ENCODE peak calls at places on chromosome 12, in six cellular contexts. One of them, this sample, is unnamed.

GRCh38 chr12:123354600-123354999 is 10.0 kb downstream of the SBNO1 start:
- DNase-seq in IMR-90: no peak
- DNase-seq in H9: no peak
- DNase-seq in A549: no peak
- DNase-seq in aorta: no peak
- DNase-seq in A673: no peak
- DNase-seq in this sample: no peak

GRCh38 chr12:107610030-107610859 is 75.4 kb upstream of the PWP1 start:
- DNase-seq in A549: peak; percentile 53
- DNase-seq in A673: peak; percentile 58
- DNase-seq in IMR-90: peak; percentile 48
- DNase-seq in aorta: no peak
- DNase-seq in H9: peak; percentile 85
- DNase-seq in this sample: peak; percentile 12

GRCh38 chr12:52634266-52635056 is 16.1 kb upstream of the KRT73 start:
- DNase-seq in IMR-90: no peak
- DNase-seq in A549: no peak
- DNase-seq in H9: peak; percentile 24
- DNase-seq in A673: no peak
- DNase-seq in aorta: no peak
- DNase-seq in this sample: no peak

GRCh38 chr12:6937481-6938352 is 5.9 kb upstream of the RNU7-1 start:
- DNase-seq in H9: peak; percentile 97
- DNase-seq in aorta: peak; percentile 97
- DNase-seq in IMR-90: peak; percentile 92
- DNase-seq in A549: peak; percentile 98
- DNase-seq in A673: peak; percentile 98
- DNase-seq in this sample: peak; percentile 91

GRCh38 chr12:94725375-94726168 is 75.2 kb upstream of the TMCC3 start:
- DNase-seq in aorta: no peak
- DNase-seq in A549: peak; percentile 66
- DNase-seq in IMR-90: peak; percentile 26
- DNase-seq in A673: peak; percentile 64
- DNase-seq in H9: peak; percentile 53
- DNase-seq in this sample: peak; percentile 23

GRCh38 chr12:116222358-116222757 is 55.1 kb downstream of the MED13L start:
- DNase-seq in H9: no peak
- DNase-seq in A549: peak; percentile 77
- DNase-seq in aorta: no peak
- DNase-seq in A673: peak; percentile 83
- DNase-seq in IMR-90: peak; percentile 94
- DNase-seq in this sample: peak; percentile 55

GRCh38 chr12:77231548-77231947 is 166.2 kb upstream of the E2F7 start:
- DNase-seq in H9: no peak
- DNase-seq in A673: peak; percentile 88
- DNase-seq in aorta: peak; percentile 86
- DNase-seq in IMR-90: peak; percentile 55
- DNase-seq in A549: no peak
- DNase-seq in this sample: no peak

GRCh38 chr12:53991077-53991460 is 6.1 kb downstream of the HOXC10 start:
- DNase-seq in aorta: no peak
- DNase-seq in H9: no peak
- DNase-seq in IMR-90: no peak
- DNase-seq in A549: no peak
- DNase-seq in A673: no peak
- DNase-seq in this sample: no peak

GRCh38 chr12:75889214-75889613 is 142.4 kb downstream of the PHLDA1 start:
- DNase-seq in IMR-90: no peak
- DNase-seq in A549: no peak
- DNase-seq in aorta: no peak
- DNase-seq in A673: no peak
- DNase-seq in H9: peak; percentile 52
- DNase-seq in this sample: no peak

GRCh38 chr12:75977952-75978671 is 53.5 kb downstream of the PHLDA1 start:
- DNase-seq in aorta: no peak
- DNase-seq in A549: peak; percentile 100
- DNase-seq in H9: no peak
- DNase-seq in IMR-90: peak; percentile 100
- DNase-seq in A673: peak; percentile 98
- DNase-seq in this sample: peak; percentile 100

GRCh38 chr12:79421236-79421740 is 269.5 kb downstream of the PAWR start:
- DNase-seq in H9: no peak
- DNase-seq in A673: no peak
- DNase-seq in aorta: no peak
- DNase-seq in A549: no peak
- DNase-seq in IMR-90: no peak
- DNase-seq in this sample: no peak

GRCh38 chr12:94074970-94075695 is 73.2 kb upstream of the PLXNC1 start:
- DNase-seq in A549: peak; percentile 66
- DNase-seq in H9: peak; percentile 56
- DNase-seq in aorta: peak; percentile 83
- DNase-seq in IMR-90: peak; percentile 89
- DNase-seq in A673: peak; percentile 84
- DNase-seq in this sample: peak; percentile 60

GRCh38 chr12:110165540-110166159 is 41.5 kb downstream of the IFT81 start:
- DNase-seq in H9: peak; percentile 45
- DNase-seq in IMR-90: no peak
- DNase-seq in A549: no peak
- DNase-seq in A673: no peak
- DNase-seq in aorta: no peak
- DNase-seq in this sample: peak; percentile 1

GRCh38 chr12:5073838-5074237 is 30.2 kb downstream of the KCNA5 start:
- DNase-seq in A549: no peak
- DNase-seq in IMR-90: peak; percentile 44
- DNase-seq in aorta: no peak
- DNase-seq in H9: peak; percentile 64
- DNase-seq in A673: peak; percentile 25
- DNase-seq in this sample: no peak

GRCh38 chr12:93335603-93336162 is 42.0 kb upstream of the NUDT4 start:
- DNase-seq in IMR-90: no peak
- DNase-seq in A549: no peak
- DNase-seq in A673: no peak
- DNase-seq in H9: no peak
- DNase-seq in aorta: no peak
- DNase-seq in this sample: no peak

GRCh38 chr12:132505852-132506219 is 15.9 kb downstream of the FBRSL1 start:
- DNase-seq in IMR-90: no peak
- DNase-seq in A549: no peak
- DNase-seq in H9: no peak
- DNase-seq in aorta: no peak
- DNase-seq in A673: no peak
- DNase-seq in this sample: no peak

GRCh38 chr12:101414533-101415119 is 7.1 kb upstream of the ARL1 start:
- DNase-seq in aorta: no peak
- DNase-seq in IMR-90: peak; percentile 67
- DNase-seq in H9: peak; percentile 46
- DNase-seq in A673: peak; percentile 56
- DNase-seq in A549: peak; percentile 83
- DNase-seq in this sample: peak; percentile 58

GRCh38 chr12:95173392-95174251 is 43.6 kb downstream of the FGD6 start:
- DNase-seq in H9: no peak
- DNase-seq in A549: peak; percentile 90
- DNase-seq in A673: peak; percentile 24
- DNase-seq in aorta: no peak
- DNase-seq in IMR-90: peak; percentile 91
- DNase-seq in this sample: no peak

GRCh38 chr12:19121449-19122018 is 8.0 kb upstream of the PLEKHA5 start:
- DNase-seq in aorta: no peak
- DNase-seq in IMR-90: peak; percentile 45
- DNase-seq in A549: no peak
- DNase-seq in A673: no peak
- DNase-seq in H9: no peak
- DNase-seq in this sample: no peak

DNA sequence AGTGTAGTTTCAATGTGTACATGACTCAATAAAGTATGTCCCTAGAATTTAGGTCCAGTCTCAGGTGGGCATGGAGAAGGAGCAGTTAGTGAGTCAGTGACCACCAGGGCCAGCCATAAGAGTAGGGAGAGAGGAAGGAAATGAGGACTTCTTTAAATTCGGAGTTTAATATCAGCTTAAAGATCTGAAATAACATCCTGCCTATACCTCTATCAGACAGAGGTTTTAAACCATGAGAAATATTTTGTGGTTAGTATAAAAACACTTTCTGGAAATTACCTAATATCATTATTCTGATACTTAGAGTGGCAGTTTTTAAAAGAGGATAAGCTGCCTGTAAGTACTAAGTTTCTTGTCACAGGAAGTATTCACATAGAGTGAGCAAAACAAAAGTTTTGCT is 61.7 kb upstream of the ST8SIA1 start:
- DNase-seq in IMR-90: no peak
- DNase-seq in aorta: no peak
- DNase-seq in H9: no peak
- DNase-seq in A673: no peak
- DNase-seq in A549: no peak
- DNase-seq in this sample: no peak
- H3K27ac ChIP-seq in IMR-90: no peak overlapping the region
- H3K27ac ChIP-seq in aorta: no peak overlapping the region
- H3K27ac ChIP-seq in H9: no peak overlapping the region
- H3K27ac ChIP-seq in A673: no peak overlapping the region
- H3K27ac ChIP-seq in A549: no peak overlapping the region
- H3K27ac ChIP-seq in this sample: no peak overlapping the region

GRCh38 chr12:91609283-91609682 is 426.7 kb upstream of the DCN start:
- DNase-seq in A673: no peak
- DNase-seq in aorta: no peak
- DNase-seq in A549: no peak
- DNase-seq in IMR-90: no peak
- DNase-seq in H9: no peak
- DNase-seq in this sample: no peak
- H3K27ac ChIP-seq in A673: no peak overlapping the region
- H3K27ac ChIP-seq in aorta: no peak overlapping the region
- H3K27ac ChIP-seq in A549: no peak overlapping the region
- H3K27ac ChIP-seq in IMR-90: no peak overlapping the region
- H3K27ac ChIP-seq in H9: no peak overlapping the region
- H3K27ac ChIP-seq in this sample: no peak overlapping the region

DNA sequence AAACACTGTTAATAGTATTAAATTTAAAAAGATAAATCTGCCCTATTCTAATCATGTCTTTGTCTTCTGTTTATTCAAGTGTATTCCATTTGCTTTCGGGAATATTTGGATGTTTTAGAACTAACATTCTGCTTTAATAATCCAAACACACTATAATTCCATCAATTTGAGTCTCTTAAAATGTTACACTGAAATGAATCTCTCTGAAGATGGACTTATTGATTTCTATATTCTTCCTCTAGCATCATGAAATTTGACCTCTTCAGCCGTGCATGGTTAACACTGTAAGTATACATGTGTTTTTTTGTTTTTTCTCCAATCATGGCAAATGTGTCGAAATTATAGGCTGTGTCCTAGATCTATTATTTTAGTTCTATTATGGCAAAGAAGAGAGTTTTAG is 339.2 kb downstream of the ACSS3 start:
- DNase-seq in aorta: no peak
- DNase-seq in IMR-90: no peak
- DNase-seq in H9: no peak
- DNase-seq in A673: no peak
- DNase-seq in A549: no peak
- DNase-seq in this sample: no peak
- H3K27ac ChIP-seq in aorta: no peak overlapping the region
- H3K27ac ChIP-seq in IMR-90: no peak overlapping the region
- H3K27ac ChIP-seq in H9: no peak overlapping the region
- H3K27ac ChIP-seq in A673: no peak overlapping the region
- H3K27ac ChIP-seq in A549: no peak overlapping the region
- H3K27ac ChIP-seq in this sample: no peak overlapping the region

GRCh38 chr12:106304001-106304421 is 1.5 kb downstream of the TCP11L2 start:
- DNase-seq in IMR-90: no peak
- DNase-seq in A549: no peak
- DNase-seq in H9: no peak
- DNase-seq in aorta: no peak
- DNase-seq in A673: no peak
- DNase-seq in this sample: no peak

GRCh38 chr12:106303202-106303820 is 778 bp downstream of the TCP11L2 start:
- DNase-seq in IMR-90: peak; percentile 60
- DNase-seq in H9: peak; percentile 89
- DNase-seq in aorta: peak; percentile 94
- DNase-seq in A673: peak; percentile 42
- DNase-seq in A549: peak; percentile 61
- DNase-seq in this sample: peak; percentile 62

GRCh38 chr12:106304797-106305196 is 2.3 kb downstream of the TCP11L2 start:
- DNase-seq in A673: no peak
- DNase-seq in aorta: no peak
- DNase-seq in IMR-90: no peak
- DNase-seq in A549: no peak
- DNase-seq in H9: no peak
- DNase-seq in this sample: no peak

GRCh38 chr12:106307176-106307575 is 4.6 kb downstream of the TCP11L2 start:
- DNase-seq in A549: no peak
- DNase-seq in aorta: no peak
- DNase-seq in H9: no peak
- DNase-seq in IMR-90: no peak
- DNase-seq in A673: no peak
- DNase-seq in this sample: no peak

GRCh38 chr12:106305376-106305775 is 2.8 kb downstream of the TCP11L2 start:
- DNase-seq in IMR-90: peak; percentile 32
- DNase-seq in H9: no peak
- DNase-seq in A549: no peak
- DNase-seq in A673: no peak
- DNase-seq in aorta: no peak
- DNase-seq in this sample: no peak
- H3K27ac ChIP-seq in IMR-90: no peak overlapping the region
- H3K27ac ChIP-seq in H9: no peak overlapping the region
- H3K27ac ChIP-seq in A549: no peak overlapping the region
- H3K27ac ChIP-seq in A673: no peak overlapping the region
- H3K27ac ChIP-seq in aorta: no peak overlapping the region
- H3K27ac ChIP-seq in this sample: no peak overlapping the region

GRCh38 chr12:122081697-122082221 is 3.2 kb downstream of the MLXIP start:
- DNase-seq in aorta: peak; percentile 64
- DNase-seq in H9: no peak
- DNase-seq in A673: peak; percentile 65
- DNase-seq in IMR-90: peak; percentile 55
- DNase-seq in A549: no peak
- DNase-seq in this sample: no peak

GRCh38 chr12:122085006-122085405 is 6.5 kb downstream of the MLXIP start:
- DNase-seq in IMR-90: no peak
- DNase-seq in aorta: peak; percentile 35
- DNase-seq in H9: no peak
- DNase-seq in A673: no peak
- DNase-seq in A549: no peak
- DNase-seq in this sample: no peak

GRCh38 chr12:122081108-122081696 is 2.6 kb downstream of the MLXIP start:
- DNase-seq in A549: no peak
- DNase-seq in A673: no peak
- DNase-seq in IMR-90: no peak
- DNase-seq in H9: no peak
- DNase-seq in aorta: peak; percentile 33
- DNase-seq in this sample: no peak

GRCh38 chr12:122080149-122081107 is 1.9 kb downstream of the MLXIP start:
- DNase-seq in A673: no peak
- DNase-seq in IMR-90: peak; percentile 86
- DNase-seq in aorta: peak; percentile 77
- DNase-seq in A549: peak; percentile 40
- DNase-seq in H9: no peak
- DNase-seq in this sample: no peak

GRCh38 chr12:122082621-122083356 is 4.2 kb downstream of the MLXIP start:
- DNase-seq in A673: no peak
- DNase-seq in A549: no peak
- DNase-seq in H9: no peak
- DNase-seq in IMR-90: no peak
- DNase-seq in aorta: peak; percentile 14
- DNase-seq in this sample: no peak
- H3K27ac ChIP-seq in A673: no peak overlapping the region
- H3K27ac ChIP-seq in A549: no peak overlapping the region
- H3K27ac ChIP-seq in H9: no peak overlapping the region
- H3K27ac ChIP-seq in IMR-90: no peak overlapping the region
- H3K27ac ChIP-seq in aorta: no peak overlapping the region
- H3K27ac ChIP-seq in this sample: no peak overlapping the region